ENCODE peak calls at places on chromosomes 5 and 9, in four cellular contexts. One of them, this sample, is unnamed.

GRCh38 chr9:36144322-36145206 is 8.0 kb downstream of the GLIPR2 start:
- DNase-seq in occipital lobe: no peak
- DNase-seq in ureter: no peak
- DNase-seq in T-helper 17 cell: no peak
- DNase-seq in this sample: no peak

GRCh38 chr9:18393340-18394130 is 80.4 kb upstream of the ADAMTSL1 start:
- DNase-seq in occipital lobe: no peak
- DNase-seq in ureter: peak; percentile 45
- DNase-seq in T-helper 17 cell: no peak
- DNase-seq in this sample: peak; percentile 8

GRCh38 chr5:60961685-60962084 is 16.7 kb downstream of the NDUFAF2 start:
- DNase-seq in occipital lobe: no peak
- DNase-seq in ureter: no peak
- DNase-seq in T-helper 17 cell: no peak
- DNase-seq in this sample: no peak

GRCh38 chr9:76215066-76215465 is 179.2 kb downstream of the RFK start:
- DNase-seq in occipital lobe: no peak
- DNase-seq in ureter: no peak
- DNase-seq in T-helper 17 cell: no peak
- DNase-seq in this sample: no peak

GRCh38 chr5:371811-372555 is 50.5 kb downstream of the AHRR start:
- DNase-seq in occipital lobe: no peak
- DNase-seq in ureter: no peak
- DNase-seq in T-helper 17 cell: no peak
- DNase-seq in this sample: no peak

GRCh38 chr5:151740336-151740942 is 18.0 kb downstream of the ATOX1 start:
- DNase-seq in occipital lobe: peak; percentile 29
- DNase-seq in ureter: peak; percentile 68
- DNase-seq in T-helper 17 cell: peak; percentile 16
- DNase-seq in this sample: peak; percentile 42

GRCh38 chr9:726005-726404 is 115.5 kb upstream of the DMRT1 start:
- DNase-seq in occipital lobe: no peak
- DNase-seq in ureter: no peak
- DNase-seq in T-helper 17 cell: no peak
- DNase-seq in this sample: no peak

GRCh38 chr5:111116550-111116949 is 24.4 kb downstream of the WDR36 start:
- DNase-seq in occipital lobe: no peak
- DNase-seq in ureter: no peak
- DNase-seq in T-helper 17 cell: no peak
- DNase-seq in this sample: no peak

GRCh38 chr9:35168963-35169362 is 7.2 kb downstream of the UNC13B start:
- DNase-seq in occipital lobe: no peak
- DNase-seq in ureter: no peak
- DNase-seq in T-helper 17 cell: no peak
- DNase-seq in this sample: no peak

GRCh38 chr9:3696368-3696767 is 170.6 kb upstream of the RFX3 start:
- DNase-seq in occipital lobe: no peak
- DNase-seq in ureter: no peak
- DNase-seq in T-helper 17 cell: no peak
- DNase-seq in this sample: no peak

GRCh38 chr5:156402387-156402921 is 75.5 kb downstream of the SGCD start:
- DNase-seq in occipital lobe: no peak
- DNase-seq in ureter: no peak
- DNase-seq in T-helper 17 cell: peak; percentile 13
- DNase-seq in this sample: no peak

GRCh38 chr9:133054194-133054890 is 7.4 kb upstream of the CEL start:
- DNase-seq in occipital lobe: no peak
- DNase-seq in ureter: no peak
- DNase-seq in T-helper 17 cell: no peak
- DNase-seq in this sample: no peak

GRCh38 chr5:150000261-150000989 is at the start of the genes HMGXB3 and TIGD6:
- DNase-seq in occipital lobe: peak; percentile 90
- DNase-seq in ureter: peak; percentile 96
- DNase-seq in T-helper 17 cell: peak; percentile 70
- DNase-seq in this sample: peak; percentile 87

GRCh38 chr5:174596429-174596828 is 128.0 kb upstream of the MSX2 start:
- DNase-seq in occipital lobe: no peak
- DNase-seq in ureter: no peak
- DNase-seq in T-helper 17 cell: no peak
- DNase-seq in this sample: no peak

This sample was measured in dorsolateral prefrontal cortex.